ENCODE peak calls at places on chromosomes 16 and 17, in six cellular contexts. One of them, this sample, is unnamed. For H3K27me3, the result is how much of the 10 kb centered on the place peaks cover.

GRCh38 chr17:82791532-82791931 is 39.7 kb downstream of the TBCD start:
- DNase-seq in colonic mucosa: no peak
- DNase-seq in dorsolateral prefrontal cortex: no peak
- DNase-seq in cardiac muscle cell: no peak
- DNase-seq in tibial nerve: no peak
- DNase-seq in neural progenitor cell: no peak
- DNase-seq in this sample: peak

GRCh38 chr17:18361837-18362380 is 1.4 kb downstream of the SHMT1 start:
- DNase-seq in neural progenitor cell: no peak
- DNase-seq in cardiac muscle cell: no peak
- DNase-seq in tibial nerve: no peak
- DNase-seq in colonic mucosa: no peak
- DNase-seq in dorsolateral prefrontal cortex: no peak
- DNase-seq in this sample: no peak

GRCh38 chr16:29804455-29805231 is 1.7 kb upstream of the MAZ start:
- DNase-seq in dorsolateral prefrontal cortex: peak
- DNase-seq in cardiac muscle cell: no peak
- DNase-seq in colonic mucosa: peak
- DNase-seq in neural progenitor cell: peak
- DNase-seq in tibial nerve: peak
- DNase-seq in this sample: no peak

GRCh38 chr17:39538875-39539274 is 68.8 kb downstream of the NEUROD2 start:
- DNase-seq in tibial nerve: no peak
- DNase-seq in dorsolateral prefrontal cortex: no peak
- DNase-seq in cardiac muscle cell: no peak
- DNase-seq in neural progenitor cell: no peak
- DNase-seq in colonic mucosa: no peak
- DNase-seq in this sample: no peak

GRCh38 chr16:58421529-58421928 is 29.3 kb downstream of the GINS3 start:
- DNase-seq in colonic mucosa: no peak
- DNase-seq in cardiac muscle cell: peak
- DNase-seq in neural progenitor cell: no peak
- DNase-seq in tibial nerve: no peak
- DNase-seq in dorsolateral prefrontal cortex: no peak
- DNase-seq in this sample: no peak

GRCh38 chr17:2487306-2487705 is 24.4 kb downstream of the METTL16 start:
- DNase-seq in neural progenitor cell: no peak
- DNase-seq in cardiac muscle cell: no peak
- DNase-seq in colonic mucosa: no peak
- DNase-seq in tibial nerve: no peak
- DNase-seq in dorsolateral prefrontal cortex: no peak
- DNase-seq in this sample: no peak

GRCh38 chr17:34163681-34164080 is 91.4 kb upstream of the CCL2 start:
- DNase-seq in neural progenitor cell: peak
- DNase-seq in colonic mucosa: no peak
- DNase-seq in cardiac muscle cell: peak
- DNase-seq in tibial nerve: no peak
- DNase-seq in dorsolateral prefrontal cortex: no peak
- DNase-seq in this sample: no peak

GRCh38 chr17:17724307-17724921 is 43.2 kb downstream of the RAI1 start:
- DNase-seq in cardiac muscle cell: peak
- DNase-seq in colonic mucosa: no peak
- DNase-seq in tibial nerve: no peak
- DNase-seq in dorsolateral prefrontal cortex: no peak
- DNase-seq in neural progenitor cell: peak
- DNase-seq in this sample: no peak

GRCh38 chr17:17837380-17837821 is 615 bp upstream of the SREBF1 start:
- DNase-seq in cardiac muscle cell: no peak
- DNase-seq in tibial nerve: peak
- DNase-seq in colonic mucosa: peak
- DNase-seq in dorsolateral prefrontal cortex: no peak
- DNase-seq in neural progenitor cell: peak
- DNase-seq in this sample: no peak

GRCh38 chr17:1485311-1485747 is 7.2 kb downstream of the MYO1C start:
- DNase-seq in tibial nerve: no peak
- DNase-seq in neural progenitor cell: peak
- DNase-seq in cardiac muscle cell: peak
- DNase-seq in colonic mucosa: peak
- DNase-seq in dorsolateral prefrontal cortex: no peak
- DNase-seq in this sample: no peak

GRCh38 chr17:63405741-63406261 is 40.3 kb downstream of the CYB561 start:
- DNase-seq in neural progenitor cell: peak
- DNase-seq in cardiac muscle cell: peak
- DNase-seq in colonic mucosa: no peak
- DNase-seq in tibial nerve: peak
- DNase-seq in dorsolateral prefrontal cortex: no peak
- DNase-seq in this sample: peak

GRCh38 chr17:63932008-63932561 is at the start of gene CD79B:
- DNase-seq in dorsolateral prefrontal cortex: no peak
- DNase-seq in tibial nerve: no peak
- DNase-seq in cardiac muscle cell: no peak
- DNase-seq in neural progenitor cell: no peak
- DNase-seq in colonic mucosa: no peak
- DNase-seq in this sample: no peak

GRCh38 chr17:35345926-35346771 is 27.3 kb downstream of the SLFN11 start:
- DNase-seq in colonic mucosa: peak
- DNase-seq in neural progenitor cell: peak
- DNase-seq in dorsolateral prefrontal cortex: no peak
- DNase-seq in cardiac muscle cell: peak
- DNase-seq in tibial nerve: peak
- DNase-seq in this sample: no peak

GRCh38 chr17:9900744-9901143 is 4.3 kb downstream of the RCVRN start:
- DNase-seq in neural progenitor cell: no peak
- DNase-seq in dorsolateral prefrontal cortex: no peak
- DNase-seq in tibial nerve: peak
- DNase-seq in cardiac muscle cell: no peak
- DNase-seq in colonic mucosa: no peak
- DNase-seq in this sample: peak

GRCh38 chr16:78005881-78006280 is 16.5 kb upstream of the CLEC3A start:
- DNase-seq in neural progenitor cell: peak
- DNase-seq in dorsolateral prefrontal cortex: no peak
- DNase-seq in cardiac muscle cell: peak
- DNase-seq in colonic mucosa: no peak
- DNase-seq in tibial nerve: no peak
- DNase-seq in this sample: no peak

GRCh38 chr16:58187657-58188430 is 10.1 kb downstream of the CSNK2A2 start:
- DNase-seq in cardiac muscle cell: no peak
- DNase-seq in tibial nerve: no peak
- DNase-seq in colonic mucosa: no peak
- DNase-seq in neural progenitor cell: no peak
- DNase-seq in dorsolateral prefrontal cortex: no peak
- DNase-seq in this sample: no peak

GRCh38 chr17:11668633-11669032 is 70.4 kb downstream of the DNAH9 start:
- DNase-seq in dorsolateral prefrontal cortex: no peak
- DNase-seq in tibial nerve: no peak
- DNase-seq in cardiac muscle cell: no peak
- DNase-seq in colonic mucosa: no peak
- DNase-seq in neural progenitor cell: peak
- DNase-seq in this sample: no peak

GRCh38 chr17:7553356-7553755 is 4.5 kb downstream of the TNFSF12 start:
- DNase-seq in cardiac muscle cell: no peak
- DNase-seq in tibial nerve: no peak
- DNase-seq in colonic mucosa: no peak
- DNase-seq in neural progenitor cell: no peak
- DNase-seq in dorsolateral prefrontal cortex: no peak
- DNase-seq in this sample: no peak

GRCh38 chr17:47693667-47694017 is 319 bp upstream of the TBKBP1 start:
- DNase-seq in dorsolateral prefrontal cortex: no peak
- DNase-seq in tibial nerve: no peak
- DNase-seq in cardiac muscle cell: peak
- DNase-seq in colonic mucosa: peak
- DNase-seq in neural progenitor cell: no peak
- DNase-seq in this sample: no peak

GRCh38 chr16:23131436-23131835 is 17.8 kb downstream of the USP31 start:
- DNase-seq in dorsolateral prefrontal cortex: no peak
- DNase-seq in tibial nerve: no peak
- DNase-seq in colonic mucosa: no peak
- DNase-seq in neural progenitor cell: no peak
- DNase-seq in cardiac muscle cell: no peak
- DNase-seq in this sample: no peak

GRCh38 chr17:30929081-30929633 is 7.4 kb downstream of the ADAP2 start:
- DNase-seq in tibial nerve: no peak
- DNase-seq in neural progenitor cell: no peak
- DNase-seq in cardiac muscle cell: no peak
- DNase-seq in dorsolateral prefrontal cortex: no peak
- DNase-seq in colonic mucosa: no peak
- DNase-seq in this sample: no peak
- TF ChIP-seq CTCF in tibial nerve: no peak
- TF ChIP-seq CTCF in neural progenitor cell: no peak
- TF ChIP-seq CTCF in cardiac muscle cell: no peak
- TF ChIP-seq CTCF in dorsolateral prefrontal cortex: no peak
- TF ChIP-seq CTCF in colonic mucosa: no peak
- TF ChIP-seq CTCF in this sample: no peak

GRCh38 chr17:29571486-29571882 is 3.0 kb downstream of the TP53I13 start:
- DNase-seq in tibial nerve: no peak
- DNase-seq in cardiac muscle cell: no peak
- DNase-seq in colonic mucosa: peak
- DNase-seq in dorsolateral prefrontal cortex: no peak
- DNase-seq in neural progenitor cell: no peak
- DNase-seq in this sample: no peak

GRCh38 chr17:29573871-29574731 is 5.6 kb downstream of the TP53I13 start:
- DNase-seq in neural progenitor cell: no peak
- DNase-seq in cardiac muscle cell: no peak
- DNase-seq in dorsolateral prefrontal cortex: peak
- DNase-seq in colonic mucosa: peak
- DNase-seq in tibial nerve: no peak
- DNase-seq in this sample: no peak

GRCh38 chr17:29571883-29572681 is 3.6 kb downstream of the TP53I13 start:
- DNase-seq in cardiac muscle cell: no peak
- DNase-seq in tibial nerve: no peak
- DNase-seq in neural progenitor cell: no peak
- DNase-seq in colonic mucosa: peak
- DNase-seq in dorsolateral prefrontal cortex: peak
- DNase-seq in this sample: no peak

GRCh38 chr17:29573558-29573870 is 5.0 kb downstream of the TP53I13 start:
- DNase-seq in cardiac muscle cell: no peak
- DNase-seq in neural progenitor cell: no peak
- DNase-seq in colonic mucosa: no peak
- DNase-seq in dorsolateral prefrontal cortex: peak
- DNase-seq in tibial nerve: no peak
- DNase-seq in this sample: no peak

DNA sequence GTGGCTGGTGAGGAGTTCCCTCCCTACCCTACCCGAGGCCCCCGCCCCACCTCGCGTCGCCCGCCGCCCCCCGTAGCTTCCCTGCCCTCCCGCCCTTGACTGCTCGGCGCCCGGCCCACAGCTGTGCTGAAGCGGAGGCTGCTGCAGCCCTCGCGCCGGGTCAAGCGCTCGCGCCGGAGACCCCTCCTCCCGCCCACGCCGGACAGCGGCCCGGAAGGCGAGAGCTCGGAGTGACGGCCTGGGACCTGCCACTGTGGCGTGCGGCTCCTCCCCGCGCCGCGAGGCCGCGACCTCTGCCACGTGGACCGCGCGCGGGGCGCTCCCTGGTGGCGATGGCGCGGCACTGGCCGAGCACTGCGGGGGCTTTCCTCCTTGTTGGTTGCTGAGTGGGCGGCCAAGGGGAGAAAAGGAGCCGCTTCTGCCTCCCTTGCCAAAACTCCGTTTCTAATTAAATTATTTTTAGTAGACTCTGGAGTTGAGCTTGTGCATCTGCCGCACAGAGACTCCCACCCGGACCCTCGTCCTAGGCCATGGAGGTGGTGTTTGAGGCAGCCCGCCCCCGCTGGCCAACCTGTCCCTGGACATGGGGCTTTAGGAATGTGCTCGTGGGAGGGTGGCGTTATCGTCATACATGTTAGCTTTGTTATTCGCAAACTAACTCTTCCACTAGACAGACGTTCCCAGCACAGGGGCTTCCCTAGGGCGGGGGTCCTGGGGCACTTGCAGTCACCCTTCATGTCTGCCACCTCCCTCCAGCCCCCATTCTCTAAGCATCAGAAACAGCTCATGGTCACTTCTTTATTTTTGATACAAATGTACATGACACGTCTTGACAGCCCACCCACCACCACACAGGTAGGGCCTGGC is 4.4 kb downstream of the TP53I13 start:
- DNase-seq in neural progenitor cell: peak
- DNase-seq in cardiac muscle cell: peak
- DNase-seq in tibial nerve: peak
- DNase-seq in dorsolateral prefrontal cortex: peak
- DNase-seq in colonic mucosa: peak
- DNase-seq in this sample: no peak
- H3K4me3 ChIP-seq in neural progenitor cell: no peak
- H3K4me3 ChIP-seq in cardiac muscle cell: no peak
- H3K4me3 ChIP-seq in tibial nerve: peak
- H3K4me3 ChIP-seq in dorsolateral prefrontal cortex: peak
- H3K4me3 ChIP-seq in colonic mucosa: peak
- H3K4me3 ChIP-seq in this sample: no peak

DNA sequence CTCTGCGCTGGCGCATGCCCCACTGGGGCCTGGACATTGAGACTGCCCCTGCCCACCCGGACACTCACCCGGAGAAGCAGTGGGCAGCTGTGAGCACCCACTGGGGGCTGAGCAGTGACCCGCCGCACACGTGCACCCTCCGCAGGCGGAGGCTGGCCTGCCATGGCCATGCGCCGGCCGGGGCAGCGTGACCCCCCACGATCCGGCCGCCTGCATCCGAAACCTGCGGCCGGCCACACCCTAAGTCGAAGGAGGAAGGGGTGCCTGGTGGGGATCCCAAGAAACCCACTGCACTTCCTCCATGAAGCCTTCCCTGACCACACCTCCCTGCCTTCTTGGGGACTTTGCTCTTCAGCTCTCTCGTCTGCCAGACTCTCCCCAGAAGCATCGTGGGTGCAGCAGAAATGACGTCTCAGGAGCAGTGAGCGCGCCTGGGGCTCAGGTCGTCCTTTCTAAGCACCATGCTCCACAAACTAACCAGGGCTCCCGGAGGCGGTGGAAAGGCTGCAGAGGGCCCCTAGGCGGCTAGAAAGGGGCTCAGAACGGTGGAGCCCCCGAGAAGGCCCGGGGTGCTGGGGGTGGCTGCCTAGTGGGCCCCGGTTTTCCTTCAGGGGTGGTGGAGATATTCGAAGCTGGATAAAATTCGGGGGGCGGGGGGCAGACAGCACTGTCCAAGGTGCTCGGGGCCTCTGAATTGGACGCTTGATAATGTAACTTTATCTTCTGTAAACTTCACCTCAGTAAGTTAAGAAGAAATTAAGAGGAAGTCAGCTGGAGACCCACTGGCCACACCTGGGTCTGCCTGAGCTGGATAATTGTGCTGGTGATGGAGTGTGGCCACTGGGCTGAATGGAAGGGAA is 1.5 kb downstream of the TPSG1 start:
- DNase-seq in dorsolateral prefrontal cortex: no peak
- DNase-seq in cardiac muscle cell: no peak
- DNase-seq in colonic mucosa: no peak
- DNase-seq in neural progenitor cell: no peak
- DNase-seq in tibial nerve: no peak
- DNase-seq in this sample: no peak
- H3K27me3 ChIP-seq in dorsolateral prefrontal cortex: under half
- H3K27me3 ChIP-seq in cardiac muscle cell: under half
- H3K27me3 ChIP-seq in colonic mucosa: under half
- H3K27me3 ChIP-seq in neural progenitor cell: under half
- H3K27me3 ChIP-seq in tibial nerve: under half
- H3K27me3 ChIP-seq in this sample: under half

DNA sequence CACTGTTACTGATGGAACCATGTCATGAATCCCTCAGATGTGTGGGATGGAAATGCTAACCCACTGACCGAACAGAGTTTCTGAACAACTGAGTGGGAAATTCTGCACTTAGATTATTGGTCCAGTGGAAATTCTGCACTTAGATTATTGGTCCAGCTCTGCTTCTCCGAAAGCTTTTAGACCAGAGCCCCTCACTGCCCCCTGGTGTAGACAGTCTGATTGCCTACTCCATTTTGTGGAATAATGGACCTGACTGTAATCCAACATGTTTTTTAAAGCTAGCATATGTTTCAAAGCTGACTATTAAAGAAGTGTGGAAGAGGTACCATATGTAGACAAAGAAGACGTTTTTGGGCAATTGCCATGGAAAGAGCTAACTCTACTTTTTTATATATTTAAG is 50.3 kb upstream of the TBX2 start:
- DNase-seq in colonic mucosa: no peak
- DNase-seq in dorsolateral prefrontal cortex: no peak
- DNase-seq in cardiac muscle cell: peak
- DNase-seq in tibial nerve: no peak
- DNase-seq in neural progenitor cell: no peak
- DNase-seq in this sample: no peak
- TF ChIP-seq CTCF in colonic mucosa: no peak
- TF ChIP-seq CTCF in dorsolateral prefrontal cortex: no peak
- TF ChIP-seq CTCF in cardiac muscle cell: peak
- TF ChIP-seq CTCF in tibial nerve: no peak
- TF ChIP-seq CTCF in neural progenitor cell: peak
- TF ChIP-seq CTCF in this sample: no peak

This sample was measured in kidney epithelial cell.